ENCODE peak calls at places on chromosomes 16 and 17, in six cellular contexts. N is lung; P is activated CD8-positive, alpha-beta T cell treated with anti-CD3 and anti-CD28 coated beads for 36 hours; E is AG04450; U is adrenal gland; Q is GM23338. T is an unnamed sample.

GRCh38 chr16:84686702-84687298 is 13.0 kb upstream of the USP10 start:
- DNase-seq in Q (no peak), E (no peak), P (peak; percentile 23), U (peak; percentile 23), N (no peak), T (no peak)

GRCh38 chr17:14307560-14308024 is 6.7 kb downstream of the HS3ST3B1 start:
- DNase-seq in E (no peak), N (no peak), P (peak; percentile 52), Q (no peak), U (no peak), T (no peak)

GRCh38 chr16:57540906-57541753 is 1.3 kb upstream of the ADGRG5 start:
- DNase-seq in E (no peak), U (no peak), N (no peak), Q (no peak), P (no peak), T (peak; percentile 8)

GRCh38 chr16:54359086-54359485 is 72.5 kb upstream of the IRX3 start:
- DNase-seq in U (no peak), N (no peak), E (no peak), P (no peak), Q (no peak), T (no peak)

GRCh38 chr16:74726056-74726455 is 25.4 kb upstream of the MLKL start:
- DNase-seq in N (no peak), U (no peak), Q (no peak), E (no peak), P (no peak), T (no peak)

GRCh38 chr16:86490859-86491642 is 19.3 kb upstream of the FOXF1 start:
- DNase-seq in U (no peak), E (no peak), P (no peak), Q (no peak), N (no peak), T (no peak)

GRCh38 chr16:64983983-64984382 is 137.9 kb downstream of the CDH11 start:
- DNase-seq in P (no peak), Q (peak; percentile 83), N (peak; percentile 29), E (peak; percentile 61), U (peak; percentile 51), T (no peak)

GRCh38 chr17:63984651-63985386 is 12.1 kb upstream of the SCN4A start:
- DNase-seq in E (peak; percentile 81), N (peak; percentile 46), U (peak; percentile 72), Q (no peak), P (peak; percentile 92), T (no peak)

GRCh38 chr17:75344664-75345063 is 55.4 kb upstream of the SLC25A19 start:
- DNase-seq in U (peak; percentile 39), N (no peak), P (peak; percentile 49), Q (peak; percentile 33), E (no peak), T (no peak)

GRCh38 chr17:41777157-41777578 is 9.3 kb downstream of the JUP start:
- DNase-seq in E (no peak), N (no peak), U (no peak), P (no peak), Q (peak; percentile 54), T (no peak)

GRCh38 chr17:27321372-27321771 is 27.5 kb downstream of the WSB1 start:
- DNase-seq in P (no peak), N (no peak), Q (peak; percentile 30), E (no peak), U (no peak), T (no peak)

GRCh38 chr17:20009052-20009301 is 182 bp upstream of the SPECC1 start:
- DNase-seq in Q (peak; percentile 84), E (no peak), P (no peak), N (peak; percentile 77), U (no peak), T (no peak)
- TF ChIP-seq CTCF in Q (no peak), E (no peak), P (no peak), N (no peak), U (no peak), T (no peak)

DNA sequence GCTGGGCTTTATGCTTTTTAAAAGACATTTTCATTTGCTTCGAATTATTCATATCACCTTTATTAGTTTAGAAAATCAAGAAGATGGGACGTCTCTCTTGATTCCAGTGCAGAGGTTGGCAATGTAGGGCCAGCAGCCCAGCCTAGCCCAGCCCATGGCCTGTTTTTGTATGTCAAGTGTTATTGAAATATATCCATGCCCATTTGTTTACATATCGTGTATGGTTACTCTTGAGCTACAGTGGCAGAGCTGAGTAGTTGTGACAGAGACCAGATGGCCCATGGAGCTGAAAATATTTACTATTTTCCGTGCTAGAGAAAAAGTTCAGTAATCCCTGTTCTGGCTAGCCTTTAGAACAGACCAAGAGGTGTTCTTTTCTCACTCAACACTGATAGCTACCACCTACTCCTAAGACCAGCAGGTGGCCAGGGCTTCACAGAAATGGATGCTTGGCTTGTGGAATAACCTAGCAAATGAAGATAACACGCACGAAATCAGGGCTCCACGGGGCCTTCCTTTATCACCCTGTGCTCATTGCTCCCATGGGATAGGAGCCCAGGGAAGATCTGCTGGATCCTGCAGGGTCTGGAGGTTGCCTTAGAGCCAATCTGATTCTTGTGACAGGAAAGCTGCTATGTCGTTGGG is 123.2 kb upstream of the ANKFN1 start:
- DNase-seq in N (no peak), E (no peak), P (no peak), Q (no peak), U (no peak), T (no peak)
- TF ChIP-seq CTCF in N (no peak), E (no peak), P (no peak), Q (peak; percentile 12), U (no peak), T (no peak)

GRCh38 chr17:69410671-69411070 is 3.8 kb upstream of the MAP2K6 start:
- DNase-seq in N (no peak), Q (no peak), E (no peak), P (no peak), U (no peak), T (no peak)
- TF ChIP-seq CTCF in N (no peak), Q (no peak), E (no peak), P (no peak), U (no peak), T (no peak)

GRCh38 chr17:3827124-3827773 is 18.8 kb downstream of the NCBP3 start:
- DNase-seq in U (peak; percentile 80), P (peak; percentile 89), Q (peak; percentile 90), E (no peak), N (peak; percentile 72), T (peak; percentile 65)
- TF ChIP-seq CTCF in U (peak; percentile 58), P (peak; percentile 97), Q (peak; percentile 80), E (peak; percentile 68), N (peak; percentile 53), T (peak; percentile 68)

GRCh38 chr16:71179569-71179968 is 51.0 kb downstream of the HYDIN start:
- DNase-seq in U (no peak), P (no peak), Q (no peak), E (no peak), N (no peak), T (no peak)
- TF ChIP-seq CTCF in U (no peak), P (no peak), Q (no peak), E (no peak), N (no peak), T (no peak)